ENCODE peak calls at places on chromosomes 13 and 19, in four cellular contexts. One of them, this sample, is unnamed.

GRCh38 chr19:33054623-33055022 is 10.1 kb downstream of the RHPN2 start:
- DNase-seq in progenitor cell of endocrine pancreas: no peak
- DNase-seq in RPMI7951: no peak
- DNase-seq in activated CD4-positive, CD25-positive, alpha-beta regulatory T cell treated with anti-CD3 and anti-CD28 coated beads, Interleukin-2, amount 50 U/mL, for 16 hours: no peak
- DNase-seq in this sample: no peak

GRCh38 chr13:52001120-52001731 is 10.0 kb downstream of the ATP7B start:
- DNase-seq in progenitor cell of endocrine pancreas: no peak
- DNase-seq in RPMI7951: peak
- DNase-seq in activated CD4-positive, CD25-positive, alpha-beta regulatory T cell treated with anti-CD3 and anti-CD28 coated beads, Interleukin-2, amount 50 U/mL, for 16 hours: no peak
- DNase-seq in this sample: peak

GRCh38 chr13:93224545-93224944 is 2.1 kb upstream of the GPC6 start:
- DNase-seq in progenitor cell of endocrine pancreas: no peak
- DNase-seq in RPMI7951: no peak
- DNase-seq in activated CD4-positive, CD25-positive, alpha-beta regulatory T cell treated with anti-CD3 and anti-CD28 coated beads, Interleukin-2, amount 50 U/mL, for 16 hours: no peak
- DNase-seq in this sample: no peak

GRCh38 chr19:45352062-45352461 is 11.5 kb downstream of the KLC3 start:
- DNase-seq in progenitor cell of endocrine pancreas: no peak
- DNase-seq in RPMI7951: no peak
- DNase-seq in activated CD4-positive, CD25-positive, alpha-beta regulatory T cell treated with anti-CD3 and anti-CD28 coated beads, Interleukin-2, amount 50 U/mL, for 16 hours: no peak
- DNase-seq in this sample: no peak

GRCh38 chr19:52635786-52636570 is 2.2 kb downstream of the ZNF83 start:
- DNase-seq in progenitor cell of endocrine pancreas: no peak
- DNase-seq in RPMI7951: no peak
- DNase-seq in activated CD4-positive, CD25-positive, alpha-beta regulatory T cell treated with anti-CD3 and anti-CD28 coated beads, Interleukin-2, amount 50 U/mL, for 16 hours: no peak
- DNase-seq in this sample: no peak

GRCh38 chr19:7605490-7606222 is 10.0 kb downstream of the CAMSAP3 start:
- DNase-seq in progenitor cell of endocrine pancreas: no peak
- DNase-seq in RPMI7951: peak
- DNase-seq in activated CD4-positive, CD25-positive, alpha-beta regulatory T cell treated with anti-CD3 and anti-CD28 coated beads, Interleukin-2, amount 50 U/mL, for 16 hours: no peak
- DNase-seq in this sample: no peak

GRCh38 chr13:113427562-113428468 is 25.5 kb downstream of the ADPRHL1 start:
- DNase-seq in progenitor cell of endocrine pancreas: no peak
- DNase-seq in RPMI7951: no peak
- DNase-seq in activated CD4-positive, CD25-positive, alpha-beta regulatory T cell treated with anti-CD3 and anti-CD28 coated beads, Interleukin-2, amount 50 U/mL, for 16 hours: no peak
- DNase-seq in this sample: no peak

GRCh38 chr13:109744512-109745051 is 41.8 kb downstream of the IRS2 start:
- DNase-seq in progenitor cell of endocrine pancreas: no peak
- DNase-seq in RPMI7951: peak
- DNase-seq in activated CD4-positive, CD25-positive, alpha-beta regulatory T cell treated with anti-CD3 and anti-CD28 coated beads, Interleukin-2, amount 50 U/mL, for 16 hours: no peak
- DNase-seq in this sample: no peak

GRCh38 chr13:39364797-39365468 is 238.1 kb downstream of the LHFPL6 start:
- DNase-seq in progenitor cell of endocrine pancreas: no peak
- DNase-seq in RPMI7951: peak
- DNase-seq in activated CD4-positive, CD25-positive, alpha-beta regulatory T cell treated with anti-CD3 and anti-CD28 coated beads, Interleukin-2, amount 50 U/mL, for 16 hours: no peak
- DNase-seq in this sample: no peak

GRCh38 chr19:15161028-15161984 is 39.5 kb downstream of the NOTCH3 start:
- DNase-seq in progenitor cell of endocrine pancreas: no peak
- DNase-seq in RPMI7951: peak
- DNase-seq in activated CD4-positive, CD25-positive, alpha-beta regulatory T cell treated with anti-CD3 and anti-CD28 coated beads, Interleukin-2, amount 50 U/mL, for 16 hours: no peak
- DNase-seq in this sample: no peak

This sample was measured in retina.